ENCODE peak calls at places on chromosome 19, in six cellular contexts. V, D, E, I, M and B are unnamed samples.

GRCh38 chr19:22523940-22524339 is 101.8 kb upstream of the ZNF98 start:
- DNase-seq in V (no peak), D (no peak), E (no peak), I (no peak), M (no peak), B (no peak)

GRCh38 chr19:7941895-7942596 is 1.4 kb downstream of the TIMM44 start:
- DNase-seq in V (no peak), D (no peak), E (no peak), I (no peak), M (no peak), B (no peak)

GRCh38 chr19:48999481-49000325 is 6.0 kb downstream of the RUVBL2 start:
- DNase-seq in V (peak), D (no peak), E (peak), I (peak), M (no peak), B (no peak)

GRCh38 chr19:39082745-39083598 is 1.2 kb upstream of the ACP7 start:
- DNase-seq in V (no peak), D (no peak), E (no peak), I (no peak), M (no peak), B (no peak)

GRCh38 chr19:20079487-20079886 is 1.7 kb downstream of the ZNF90 start:
- DNase-seq in V (no peak), D (no peak), E (no peak), I (no peak), M (no peak), B (no peak)

GRCh38 chr19:7868671-7869452 is 5.3 kb downstream of the PRR36 start:
- DNase-seq in V (peak), D (peak), E (peak), I (peak), M (peak), B (peak)

GRCh38 chr19:34480971-34481821 is at the start of gene WTIP:
- DNase-seq in V (peak), D (peak), E (no peak), I (no peak), M (no peak), B (no peak)

GRCh38 chr19:32677657-32678056 is 2.0 kb downstream of the RGS9BP start:
- DNase-seq in V (no peak), D (no peak), E (no peak), I (no peak), M (no peak), B (no peak)

GRCh38 chr19:1107655-1108261 is 4.0 kb downstream of the GPX4 start:
- DNase-seq in V (no peak), D (no peak), E (no peak), I (no peak), M (no peak), B (no peak)

GRCh38 chr19:45591004-45591637 is 6.5 kb upstream of the OPA3 start:
- DNase-seq in V (peak), D (peak), E (no peak), I (peak), M (no peak), B (no peak)

GRCh38 chr19:29845576-29846176 is 33.9 kb downstream of the CCNE1 start:
- DNase-seq in V (peak), D (no peak), E (no peak), I (peak), M (no peak), B (peak)

GRCh38 chr19:41335467-41335866 is 18.3 kb downstream of the TGFB1 start:
- DNase-seq in V (no peak), D (no peak), E (no peak), I (no peak), M (no peak), B (no peak)

GRCh38 chr19:41344162-41344561 is 9.6 kb downstream of the TGFB1 start:
- DNase-seq in V (no peak), D (no peak), E (no peak), I (no peak), M (no peak), B (no peak)

GRCh38 chr19:41341669-41342490 is 11.8 kb downstream of the TGFB1 start:
- DNase-seq in V (peak), D (no peak), E (no peak), I (no peak), M (no peak), B (no peak)

GRCh38 chr19:41334793-41335192 is 18.9 kb downstream of the TGFB1 start:
- DNase-seq in V (no peak), D (no peak), E (no peak), I (no peak), M (no peak), B (no peak)

DNA sequence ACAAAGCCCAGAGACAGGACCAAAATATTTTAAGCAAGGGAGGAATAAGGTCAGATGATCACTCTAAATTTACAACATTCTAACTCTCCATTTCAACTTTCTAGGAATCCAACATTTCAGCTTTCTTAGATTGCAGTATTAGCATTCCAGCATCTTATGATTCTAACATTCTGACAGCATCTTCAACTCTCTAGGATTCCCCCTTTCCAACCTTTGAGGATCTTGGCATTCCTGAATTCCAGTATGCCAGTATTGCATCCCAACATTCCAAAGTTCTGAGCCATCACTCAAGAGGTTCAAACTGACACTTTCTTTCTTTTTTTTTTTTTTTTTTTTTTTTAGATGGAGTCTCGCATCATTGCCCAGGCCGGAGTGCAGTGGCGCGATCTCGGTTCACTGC is 13.8 kb downstream of the TGFB1 start:
- DNase-seq in V (no peak), D (no peak), E (no peak), I (no peak), M (no peak), B (no peak)
- TF ChIP-seq GABPA in V (no peak), D (no peak), E (no peak), I (no peak), M (no peak), B (no peak)

DNA sequence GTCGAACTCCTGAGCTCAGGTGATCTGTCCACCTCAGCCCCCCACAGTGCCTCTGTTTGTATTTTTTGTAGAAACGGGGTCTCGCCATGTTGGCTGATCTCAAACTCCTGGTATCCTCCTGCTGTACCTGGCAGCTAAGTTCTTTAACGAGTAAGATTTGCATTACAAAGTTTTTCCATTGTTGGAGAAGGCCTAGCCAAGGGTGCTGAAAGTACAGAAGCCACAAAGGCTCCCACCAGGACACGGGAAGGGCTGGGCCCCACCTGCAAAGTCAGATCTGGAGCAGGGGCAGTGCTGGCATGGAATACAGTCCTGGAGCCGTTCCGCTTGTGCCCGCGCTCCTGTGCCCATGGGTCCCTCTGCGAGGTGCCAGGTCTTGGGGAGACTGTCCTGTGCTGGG is 12.1 kb downstream of the FZR1 start:
- DNase-seq in V (no peak), D (no peak), E (no peak), I (no peak), M (no peak), B (no peak)
- H3K4me3 ChIP-seq in V (no peak), D (no peak), E (peak), I (no peak), M (no peak), B (no peak)

GRCh38 chr19:18762125-18763023 is 28.7 kb downstream of the COMP start:
- DNase-seq in V (peak), D (peak), E (no peak), I (no peak), M (no peak), B (no peak)
- TF ChIP-seq GABPA in V (no peak), D (no peak), E (no peak), I (no peak), M (no peak), B (no peak)

GRCh38 chr19:43572172-43572588 is 3.1 kb downstream of the XRCC1 start:
- DNase-seq in V (no peak), D (no peak), E (no peak), I (no peak), M (no peak), B (no peak)

GRCh38 chr19:43574424-43575155 is 737 bp downstream of the XRCC1 start:
- DNase-seq in V (no peak), D (no peak), E (no peak), I (no peak), M (no peak), B (no peak)

GRCh38 chr19:43575955-43576451 is 402 bp downstream of the PINLYP start:
- DNase-seq in V (no peak), D (no peak), E (no peak), I (no peak), M (no peak), B (no peak)

GRCh38 chr19:43576479-43576878 is 878 bp downstream of the PINLYP start:
- DNase-seq in V (no peak), D (no peak), E (no peak), I (no peak), M (no peak), B (no peak)

DNA sequence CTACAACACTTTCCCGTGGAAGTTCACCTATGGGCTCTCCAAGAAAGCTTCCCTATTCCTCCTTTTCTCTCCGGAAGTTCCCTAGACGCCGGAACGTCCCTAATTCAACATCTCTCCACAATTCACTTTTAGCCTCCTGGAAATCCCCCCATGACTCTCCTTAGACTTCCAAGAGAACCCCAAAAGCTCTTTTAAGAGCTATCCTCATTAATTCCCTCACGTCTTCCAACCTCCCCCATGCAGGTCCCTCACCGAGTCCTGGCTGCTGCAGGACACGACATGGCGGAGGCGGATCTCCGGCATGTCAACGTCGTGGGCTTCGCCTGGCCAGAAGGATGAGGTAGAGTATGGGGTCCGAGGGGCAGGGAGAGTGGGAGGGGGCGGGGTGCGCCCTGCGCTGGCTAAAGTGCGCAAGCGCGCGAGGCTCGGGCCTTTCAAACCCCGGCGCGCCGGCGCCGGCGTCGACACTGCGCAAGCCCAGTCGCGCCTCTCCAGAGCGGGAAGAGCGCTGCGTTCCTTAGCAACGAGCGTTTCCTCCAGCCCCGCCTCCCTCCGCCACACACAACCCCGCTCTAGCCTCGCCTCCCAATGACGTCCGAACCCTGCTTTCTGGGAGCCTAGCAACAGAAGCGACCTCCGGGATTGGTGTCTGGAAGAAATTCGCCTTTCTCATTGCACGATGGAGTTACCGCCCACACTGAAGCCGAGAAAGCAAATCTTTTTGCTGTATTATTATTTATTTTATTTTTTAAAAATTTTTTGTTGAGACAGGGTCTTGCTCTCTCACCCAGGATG is at the start of the genes PINLYP and XRCC1:
- DNase-seq in V (peak), D (peak), E (peak), I (peak), M (peak), B (peak)
- H3K4me3 ChIP-seq in V (peak), D (peak), E (peak), I (peak), M (peak), B (peak)